ENCODE peak calls at places on chromosomes 12 and 14, in five cellular contexts. One of them, this sample, is unnamed.

GRCh38 chr12:127162902-127163301 is 1104.1 kb upstream of the TMEM132C start:
- DNase-seq in T-helper 2 cell: no peak
- DNase-seq in fibroblast of the conjunctiva: peak
- DNase-seq in nucleus accumbens: no peak
- DNase-seq in NAMALWA: no peak
- DNase-seq in this sample: no peak

GRCh38 chr14:64812412-64812811 is 67.3 kb downstream of the SPTB start:
- DNase-seq in T-helper 2 cell: peak
- DNase-seq in fibroblast of the conjunctiva: no peak
- DNase-seq in nucleus accumbens: no peak
- DNase-seq in NAMALWA: peak
- DNase-seq in this sample: no peak

GRCh38 chr12:129351481-129351880 is 498.2 kb downstream of the GLT1D1 start:
- DNase-seq in T-helper 2 cell: no peak
- DNase-seq in fibroblast of the conjunctiva: no peak
- DNase-seq in nucleus accumbens: no peak
- DNase-seq in NAMALWA: no peak
- DNase-seq in this sample: no peak

GRCh38 chr12:75704208-75704607 is 192.8 kb upstream of the KRR1 start:
- DNase-seq in T-helper 2 cell: no peak
- DNase-seq in fibroblast of the conjunctiva: no peak
- DNase-seq in nucleus accumbens: no peak
- DNase-seq in NAMALWA: no peak
- DNase-seq in this sample: no peak

GRCh38 chr12:30447061-30447750 is 248.5 kb downstream of the IPO8 start:
- DNase-seq in T-helper 2 cell: no peak
- DNase-seq in fibroblast of the conjunctiva: no peak
- DNase-seq in nucleus accumbens: no peak
- DNase-seq in NAMALWA: no peak
- DNase-seq in this sample: no peak

GRCh38 chr12:65524666-65525065 is 246.2 kb downstream of the MSRB3 start:
- DNase-seq in T-helper 2 cell: no peak
- DNase-seq in fibroblast of the conjunctiva: no peak
- DNase-seq in nucleus accumbens: no peak
- DNase-seq in NAMALWA: no peak
- DNase-seq in this sample: no peak

GRCh38 chr12:132030367-132031038 is 80.8 kb downstream of the EP400 start:
- DNase-seq in T-helper 2 cell: no peak
- DNase-seq in fibroblast of the conjunctiva: no peak
- DNase-seq in nucleus accumbens: peak
- DNase-seq in NAMALWA: no peak
- DNase-seq in this sample: peak

GRCh38 chr14:75247286-75247922 is 31.2 kb upstream of the FOS start:
- DNase-seq in T-helper 2 cell: peak
- DNase-seq in fibroblast of the conjunctiva: no peak
- DNase-seq in nucleus accumbens: no peak
- DNase-seq in NAMALWA: no peak
- DNase-seq in this sample: no peak

GRCh38 chr14:50800032-50800431 is 30.9 kb downstream of the NIN start:
- DNase-seq in T-helper 2 cell: no peak
- DNase-seq in fibroblast of the conjunctiva: no peak
- DNase-seq in nucleus accumbens: no peak
- DNase-seq in NAMALWA: no peak
- DNase-seq in this sample: no peak

GRCh38 chr12:112839386-112839972 is 47.9 kb downstream of the RPH3A start:
- DNase-seq in T-helper 2 cell: no peak
- DNase-seq in fibroblast of the conjunctiva: no peak
- DNase-seq in nucleus accumbens: no peak
- DNase-seq in NAMALWA: no peak
- DNase-seq in this sample: no peak

GRCh38 chr14:72262771-72263170 is 330.5 kb downstream of the RGS6 start:
- DNase-seq in T-helper 2 cell: no peak
- DNase-seq in fibroblast of the conjunctiva: no peak
- DNase-seq in nucleus accumbens: no peak
- DNase-seq in NAMALWA: no peak
- DNase-seq in this sample: no peak

GRCh38 chr14:64363265-64363840 is 24.8 kb upstream of the MTHFD1 start:
- DNase-seq in T-helper 2 cell: no peak
- DNase-seq in fibroblast of the conjunctiva: no peak
- DNase-seq in nucleus accumbens: no peak
- DNase-seq in NAMALWA: no peak
- DNase-seq in this sample: no peak

GRCh38 chr12:117047810-117048584 is 51.2 kb downstream of the TESC start:
- DNase-seq in T-helper 2 cell: no peak
- DNase-seq in fibroblast of the conjunctiva: no peak
- DNase-seq in nucleus accumbens: no peak
- DNase-seq in NAMALWA: no peak
- DNase-seq in this sample: no peak

GRCh38 chr12:32198555-32198954 is 91.9 kb downstream of the BICD1 start:
- DNase-seq in T-helper 2 cell: no peak
- DNase-seq in fibroblast of the conjunctiva: no peak
- DNase-seq in nucleus accumbens: no peak
- DNase-seq in NAMALWA: no peak
- DNase-seq in this sample: no peak

GRCh38 chr12:57276935-57277563 is 26.1 kb upstream of the STAC3 start:
- DNase-seq in T-helper 2 cell: no peak
- DNase-seq in fibroblast of the conjunctiva: peak
- DNase-seq in nucleus accumbens: no peak
- DNase-seq in NAMALWA: peak
- DNase-seq in this sample: no peak

GRCh38 chr14:50396636-50397460 is at the start of gene CDKL1:
- DNase-seq in T-helper 2 cell: peak
- DNase-seq in fibroblast of the conjunctiva: peak
- DNase-seq in nucleus accumbens: no peak
- DNase-seq in NAMALWA: peak
- DNase-seq in this sample: peak

GRCh38 chr12:5901416-5901815 is 43.6 kb downstream of the ANO2 start:
- DNase-seq in T-helper 2 cell: no peak
- DNase-seq in fibroblast of the conjunctiva: no peak
- DNase-seq in nucleus accumbens: no peak
- DNase-seq in NAMALWA: no peak
- DNase-seq in this sample: no peak

GRCh38 chr12:77957034-77957433 is 126.3 kb downstream of the NAV3 start:
- DNase-seq in T-helper 2 cell: no peak
- DNase-seq in fibroblast of the conjunctiva: no peak
- DNase-seq in nucleus accumbens: no peak
- DNase-seq in NAMALWA: no peak
- DNase-seq in this sample: no peak

GRCh38 chr12:71599213-71599612 is 64.4 kb downstream of the ZFC3H1 start:
- DNase-seq in T-helper 2 cell: no peak
- DNase-seq in fibroblast of the conjunctiva: no peak
- DNase-seq in nucleus accumbens: no peak
- DNase-seq in NAMALWA: no peak
- DNase-seq in this sample: no peak

This sample was measured in occipital lobe.